ENCODE peak calls at places on chromosomes 11 and 22, in eight cellular contexts. X is WTC11, E is GM06990, F is brain microvascular endothelial cell, M is H9, A is Calu3, V is choroid plexus epithelial cell, O is upper lobe of right lung. Z is an unnamed sample.

GRCh38 chr11:69985654-69986420 is 92.3 kb upstream of the ANO1 start:
- DNase-seq in X (peak; percentile 49), E (no peak), F (no peak), M (no peak), A (peak; percentile 18), V (no peak), O (peak; percentile 61), Z (no peak)

GRCh38 chr11:111336582-111337256 is 38.4 kb downstream of the POU2AF3 start:
- DNase-seq in X (no peak), E (no peak), F (no peak), M (peak; percentile 50), A (no peak), V (peak; percentile 82), O (no peak), Z (peak; percentile 88)

GRCh38 chr11:8138526-8138925 is 30.3 kb downstream of the RIC3 start:
- DNase-seq in X (no peak), E (no peak), F (no peak), M (no peak), A (no peak), V (no peak), O (no peak), Z (no peak)

GRCh38 chr22:42439821-42440674 is 7.8 kb upstream of the NFAM1 start:
- DNase-seq in X (no peak), E (peak; percentile 40), F (peak; percentile 9), M (no peak), A (peak; percentile 34), V (peak; percentile 50), O (peak; percentile 85), Z (no peak)

GRCh38 chr11:95883381-95883780 is 40.5 kb downstream of the MTMR2 start:
- DNase-seq in X (no peak), E (no peak), F (no peak), M (no peak), A (no peak), V (no peak), O (no peak), Z (no peak)

GRCh38 chr11:798093-798713 is at the start of gene SLC25A22:
- DNase-seq in X (peak; percentile 85), E (peak; percentile 89), F (peak; percentile 57), M (peak; percentile 80), A (peak; percentile 92), V (peak; percentile 79), O (peak; percentile 92), Z (peak; percentile 77)

GRCh38 chr22:37070334-37070733 is 18.8 kb downstream of the KCTD17 start:
- DNase-seq in X (no peak), E (no peak), F (no peak), M (no peak), A (no peak), V (no peak), O (no peak), Z (no peak)

GRCh38 chr11:116606060-116606459 is 166.7 kb downstream of the BUD13 start:
- DNase-seq in X (no peak), E (no peak), F (no peak), M (no peak), A (no peak), V (no peak), O (no peak), Z (no peak)

GRCh38 chr11:76240666-76241065 is 34.4 kb upstream of the WNT11 start:
- DNase-seq in X (no peak), E (no peak), F (no peak), M (no peak), A (no peak), V (no peak), O (no peak), Z (no peak)

GRCh38 chr22:43295660-43296059 is 47.5 kb downstream of the SCUBE1 start:
- DNase-seq in X (no peak), E (no peak), F (no peak), M (no peak), A (no peak), V (no peak), O (no peak), Z (no peak)

GRCh38 chr11:67045314-67045713 is 11.3 kb upstream of the RHOD start:
- DNase-seq in X (no peak), E (peak; percentile 56), F (peak; percentile 94), M (no peak), A (no peak), V (peak; percentile 95), O (no peak), Z (no peak)

GRCh38 chr11:67345949-67346819 is 7.2 kb downstream of the POLD4 start:
- DNase-seq in X (no peak), E (no peak), F (peak; percentile 27), M (no peak), A (peak; percentile 77), V (peak; percentile 74), O (no peak), Z (peak; percentile 87)

GRCh38 chr11:102046841-102047240 is 396 bp upstream of the CFAP300 start:
- DNase-seq in X (no peak), E (no peak), F (no peak), M (no peak), A (no peak), V (peak; percentile 13), O (no peak), Z (no peak)

GRCh38 chr11:73223998-73224730 is 6.1 kb downstream of the P2RY2 start:
- DNase-seq in X (no peak), E (no peak), F (no peak), M (peak; percentile 23), A (no peak), V (no peak), O (peak; percentile 54), Z (peak; percentile 26)

GRCh38 chr11:108003623-108004022 is 5.1 kb upstream of the CUL5 start:
- DNase-seq in X (no peak), E (no peak), F (no peak), M (no peak), A (no peak), V (no peak), O (no peak), Z (no peak)

GRCh38 chr11:108009497-108010360 is 1.0 kb downstream of the CUL5 start:
- DNase-seq in X (no peak), E (no peak), F (peak; percentile 14), M (no peak), A (no peak), V (peak; percentile 18), O (no peak), Z (peak; percentile 68)

GRCh38 chr11:108007819-108008218 is 879 bp upstream of the CUL5 start:
- DNase-seq in X (no peak), E (no peak), F (no peak), M (no peak), A (no peak), V (no peak), O (no peak), Z (no peak)

GRCh38 chr11:108012139-108012725 is 3.5 kb downstream of the CUL5 start:
- DNase-seq in X (no peak), E (no peak), F (no peak), M (no peak), A (no peak), V (no peak), O (no peak), Z (no peak)

DNA sequence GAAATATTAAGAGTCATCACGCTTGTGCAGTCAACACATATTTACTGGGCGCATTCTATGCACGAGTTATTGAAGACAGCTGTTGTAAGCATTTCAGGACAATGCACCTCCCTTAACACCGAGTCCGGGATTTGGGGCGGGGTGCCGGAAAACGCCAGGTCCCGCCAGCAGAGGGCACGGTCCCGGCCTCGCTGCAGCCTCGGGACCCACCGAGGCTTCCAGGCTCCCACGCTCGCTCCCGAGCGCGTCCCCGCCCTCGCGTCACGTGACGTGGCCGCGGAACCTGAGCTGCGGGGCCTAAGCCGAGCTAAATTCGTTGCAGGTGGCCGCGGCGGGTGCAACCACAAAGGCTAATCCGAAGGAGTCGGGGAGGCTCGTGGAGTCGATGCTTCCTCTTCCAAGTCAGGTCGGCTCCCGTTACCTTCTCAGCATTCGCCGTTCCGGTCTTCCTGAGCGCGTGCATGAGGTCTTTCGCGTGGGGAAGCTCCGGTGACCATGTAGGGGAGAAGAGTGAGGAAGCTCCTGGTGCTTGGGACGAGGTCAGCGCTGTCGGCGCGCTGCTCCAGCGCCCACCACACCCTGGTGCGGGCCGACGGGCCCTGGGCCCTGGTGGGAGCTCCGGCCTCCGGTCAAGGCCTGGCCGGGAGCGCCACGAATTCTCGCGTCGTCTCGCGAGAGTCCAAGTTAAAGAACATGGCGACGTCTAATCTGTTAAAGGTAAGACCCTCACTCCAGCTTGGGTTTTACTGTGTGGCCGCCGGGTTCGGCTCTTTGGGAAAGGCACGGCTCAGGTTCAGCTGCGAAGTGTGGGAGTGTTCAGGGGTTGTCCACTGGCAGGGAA is at the start of gene CUL5:
- DNase-seq in X (peak; percentile 92), E (peak; percentile 94), F (peak; percentile 88), M (peak; percentile 91), A (peak; percentile 89), V (peak; percentile 93), O (peak; percentile 96), Z (peak; percentile 98)
- TF ChIP-seq CTCF in X (peak; percentile 88), E (peak; percentile 92), F (peak; percentile 82), M (peak; percentile 93), A (peak; percentile 54), V (peak; percentile 79), O (peak; percentile 89), Z (peak; percentile 99)

DNA sequence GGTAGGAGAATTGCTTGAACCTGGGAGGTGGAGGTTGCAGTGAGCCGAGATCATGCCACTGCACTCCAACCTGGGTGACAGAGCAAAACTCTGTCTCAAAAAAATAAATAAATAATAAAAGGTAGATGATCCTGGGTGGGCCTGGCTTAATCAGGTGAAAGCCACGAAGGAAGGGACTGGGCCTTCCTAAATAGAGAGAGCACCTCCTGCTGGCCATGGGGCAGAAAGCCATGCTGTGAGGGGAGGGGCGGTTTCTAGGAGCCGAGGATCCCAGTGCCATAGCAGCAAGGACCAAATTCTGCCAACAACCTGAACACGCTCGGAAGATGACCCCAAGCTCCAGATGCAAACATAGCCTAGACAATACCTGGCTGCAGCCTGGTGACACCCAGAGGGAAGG is 24.5 kb upstream of the DGKZ start:
- DNase-seq in X (peak; percentile 72), E (no peak), F (no peak), M (peak; percentile 66), A (no peak), V (peak; percentile 41), O (no peak), Z (peak; percentile 29)
- TF ChIP-seq CTCF in X (peak; percentile 41), E (peak; percentile 33), F (peak; percentile 68), M (peak; percentile 63), A (no peak), V (peak; percentile 61), O (peak; percentile 28), Z (peak; percentile 36)

DNA sequence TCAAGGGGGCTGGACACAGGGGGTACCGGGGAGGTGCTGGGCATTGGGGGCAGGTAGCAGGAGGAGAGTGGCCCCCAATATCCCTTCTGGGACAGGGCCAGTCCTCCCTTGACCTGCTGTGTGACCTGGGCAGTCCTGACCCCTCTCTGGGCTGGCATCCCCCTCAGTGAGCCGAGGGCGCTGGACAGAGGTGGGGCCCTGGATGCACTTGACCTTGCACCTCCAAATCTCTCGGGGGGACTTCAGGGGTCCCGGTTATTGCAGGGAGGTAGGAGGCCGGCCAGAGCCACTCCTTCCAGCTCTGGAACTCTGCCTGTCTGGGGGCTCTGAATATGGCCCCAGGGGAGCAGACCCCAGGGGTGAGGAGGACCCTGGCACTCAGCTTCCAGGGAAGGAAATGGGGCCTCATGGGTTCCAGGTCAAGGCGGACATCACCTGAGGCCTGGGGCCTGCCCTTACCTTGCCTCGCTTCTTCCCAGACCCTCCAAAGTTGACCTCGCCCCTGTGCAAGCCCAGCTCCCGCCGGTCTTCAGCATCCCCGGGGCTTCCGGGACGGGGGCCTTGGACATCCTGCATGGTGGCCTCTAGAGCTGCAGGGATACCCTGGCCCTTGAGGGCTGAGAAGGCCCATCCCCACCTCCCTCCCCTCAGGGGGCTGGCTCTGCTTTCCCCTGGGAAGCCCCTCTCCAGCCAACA is 21.7 kb downstream of the TRPM5 start:
- DNase-seq in X (no peak), E (no peak), F (no peak), M (no peak), A (no peak), V (no peak), O (no peak), Z (no peak)
- TF ChIP-seq CTCF in X (no peak), E (no peak), F (no peak), M (no peak), A (no peak), V (no peak), O (no peak), Z (no peak)

GRCh38 chr11:134393638-134394037 is 18.4 kb downstream of the B3GAT1 start:
- DNase-seq in X (peak; percentile 33), E (no peak), F (no peak), M (no peak), A (peak; percentile 46), V (no peak), O (no peak), Z (peak; percentile 61)
- TF ChIP-seq CTCF in X (no peak), E (peak; percentile 25), F (no peak), M (peak; percentile 58), A (no peak), V (no peak), O (peak; percentile 23), Z (peak; percentile 88)

Z was measured in Caco-2.